ENCODE peak calls at places on chromosome 11, in five cellular contexts. I is nucleus accumbens; R is GM04504; Y is stimulated activated naive CD4-positive, alpha-beta T cell; K is endodermal cell. H is an unnamed sample.

GRCh38 chr11:76185931-76186401 is 20.3 kb downstream of the WNT11 start:
- DNase-seq in I (no peak), R (no peak), Y (no peak), K (no peak), H (no peak)

GRCh38 chr11:96054870-96055705 is 131.2 kb upstream of the MTMR2 start:
- DNase-seq in I (no peak), R (no peak), Y (peak; percentile 31), K (no peak), H (no peak)

GRCh38 chr11:93570759-93571413 is 27.7 kb upstream of the SMCO4 start:
- DNase-seq in I (no peak), R (peak; percentile 22), Y (no peak), K (no peak), H (no peak)

GRCh38 chr11:9313648-9314290 is 624 bp downstream of the TMEM41B start:
- DNase-seq in I (peak; percentile 27), R (no peak), Y (no peak), K (no peak), H (peak; percentile 25)

GRCh38 chr11:25119416-25119815 is 622.6 kb downstream of the LUZP2 start:
- DNase-seq in I (no peak), R (no peak), Y (no peak), K (no peak), H (no peak)

GRCh38 chr11:13354335-13354734 is 76.7 kb downstream of the BMAL1 start:
- DNase-seq in I (no peak), R (no peak), Y (no peak), K (peak; percentile 85), H (no peak)

GRCh38 chr11:1202776-1203504 is 19.9 kb upstream of the MUC5B start:
- DNase-seq in I (no peak), R (peak; percentile 8), Y (peak; percentile 68), K (peak; percentile 95), H (peak; percentile 18)

GRCh38 chr11:620201-620600 is 4.5 kb upstream of the IRF7 start:
- DNase-seq in I (no peak), R (no peak), Y (no peak), K (no peak), H (no peak)

GRCh38 chr11:61921446-61921845 is 4.1 kb upstream of the RAB3IL1 start:
- DNase-seq in I (no peak), R (no peak), Y (no peak), K (no peak), H (no peak)

GRCh38 chr11:118202599-118203422 is 22.0 kb downstream of the JAML start:
- DNase-seq in I (no peak), R (no peak), Y (no peak), K (no peak), H (no peak)

GRCh38 chr11:12149672-12150225 is 39.4 kb downstream of the MICAL2 start:
- DNase-seq in I (no peak), R (no peak), Y (no peak), K (no peak), H (no peak)

GRCh38 chr11:43577566-43578264 is 102.8 kb upstream of the HSD17B12 start:
- DNase-seq in I (no peak), R (no peak), Y (no peak), K (no peak), H (no peak)

GRCh38 chr11:119550330-119550729 is 127.4 kb upstream of the THY1 start:
- DNase-seq in I (no peak), R (no peak), Y (no peak), K (no peak), H (no peak)

GRCh38 chr11:9922806-9923205 is 258.9 kb downstream of the SWAP70 start:
- DNase-seq in I (no peak), R (no peak), Y (no peak), K (peak; percentile 84), H (peak; percentile 3)

H was measured in globus pallidus.